ENCODE peak calls at places on chromosomes 11 and 22, in nine cellular contexts. B, F, V, W, E, G, C, Y and A are unnamed samples.

GRCh38 chr11:69615545-69616278 is 25.2 kb upstream of the CCND1 start:
- DNase-seq in B (no peak), F (no peak), V (no peak), W (no peak), E (no peak), G (no peak), C (no peak), Y (no peak), A (peak)

GRCh38 chr22:39364646-39365405 is 15.0 kb downstream of the SYNGR1 start:
- DNase-seq in B (no peak), F (no peak), V (no peak), W (no peak), E (no peak), G (no peak), C (no peak), Y (peak), A (peak)

GRCh38 chr22:49763138-49763537 is 64.5 kb downstream of the BRD1 start:
- DNase-seq in B (no peak), F (no peak), V (no peak), W (no peak), E (no peak), G (no peak), C (no peak), Y (no peak), A (no peak)

GRCh38 chr11:28009383-28009782 is 98.6 kb downstream of the KIF18A start:
- DNase-seq in B (no peak), F (no peak), V (no peak), W (no peak), E (peak), G (no peak), C (no peak), Y (peak), A (no peak)

GRCh38 chr11:68354181-68354872 is 41.9 kb downstream of the LRP5 start:
- DNase-seq in B (peak), F (peak), V (peak), W (peak), E (peak), G (peak), C (peak), Y (peak), A (peak)

GRCh38 chr22:22745225-22746060 is 101.0 kb downstream of the GGTLC2 start:
- DNase-seq in B (no peak), F (no peak), V (peak), W (no peak), E (peak), G (no peak), C (no peak), Y (peak), A (peak)

GRCh38 chr11:80727315-80727714 is 1286.5 kb upstream of the TENM4 start:
- DNase-seq in B (no peak), F (no peak), V (peak), W (no peak), E (peak), G (no peak), C (no peak), Y (no peak), A (peak)

GRCh38 chr11:78733031-78733430 is 158.4 kb upstream of the NARS2 start:
- DNase-seq in B (no peak), F (no peak), V (no peak), W (no peak), E (no peak), G (no peak), C (no peak), Y (peak), A (no peak)

GRCh38 chr11:64364911-64365310 is 5.9 kb downstream of the RPS6KA4 start:
- DNase-seq in B (no peak), F (no peak), V (no peak), W (no peak), E (no peak), G (no peak), C (no peak), Y (no peak), A (no peak)

GRCh38 chr11:97567801-97568200 is 1178.0 kb downstream of the JRKL start:
- DNase-seq in B (no peak), F (no peak), V (no peak), W (no peak), E (no peak), G (no peak), C (no peak), Y (no peak), A (no peak)

GRCh38 chr11:106695506-106695905 is 322.8 kb downstream of the GUCY1A2 start:
- DNase-seq in B (no peak), F (no peak), V (no peak), W (no peak), E (peak), G (no peak), C (no peak), Y (peak), A (no peak)

GRCh38 chr11:2316169-2316962 is 14.6 kb downstream of the TSPAN32 start:
- DNase-seq in B (no peak), F (peak), V (no peak), W (peak), E (no peak), G (no peak), C (no peak), Y (no peak), A (peak)

GRCh38 chr11:134514354-134514951 is 102.4 kb upstream of the B3GAT1 start:
- DNase-seq in B (no peak), F (peak), V (no peak), W (peak), E (no peak), G (no peak), C (no peak), Y (no peak), A (no peak)

GRCh38 chr11:130157111-130157510 is 2.5 kb upstream of the ST14 start:
- DNase-seq in B (no peak), F (no peak), V (no peak), W (no peak), E (no peak), G (no peak), C (no peak), Y (no peak), A (no peak)

GRCh38 chr11:126973051-126973450 is 27.5 kb downstream of the KIRREL3 start:
- DNase-seq in B (no peak), F (no peak), V (no peak), W (no peak), E (no peak), G (no peak), C (no peak), Y (no peak), A (no peak)

GRCh38 chr11:116742104-116742503 is 30.7 kb downstream of the BUD13 start:
- DNase-seq in B (no peak), F (no peak), V (no peak), W (no peak), E (peak), G (no peak), C (no peak), Y (no peak), A (no peak)

GRCh38 chr22:30266445-30267381 is at the start of gene OSM:
- DNase-seq in B (no peak), F (peak), V (peak), W (peak), E (no peak), G (no peak), C (peak), Y (no peak), A (no peak)

GRCh38 chr22:30263883-30264282 is 2.8 kb downstream of the OSM start:
- DNase-seq in B (no peak), F (no peak), V (no peak), W (no peak), E (no peak), G (no peak), C (no peak), Y (no peak), A (peak)

GRCh38 chr22:30265131-30265720 is 1.4 kb downstream of the OSM start:
- DNase-seq in B (no peak), F (no peak), V (no peak), W (no peak), E (no peak), G (no peak), C (no peak), Y (no peak), A (no peak)

GRCh38 chr22:30267382-30268302 is 991 bp upstream of the OSM start:
- DNase-seq in B (no peak), F (peak), V (no peak), W (no peak), E (no peak), G (no peak), C (no peak), Y (no peak), A (no peak)

DNA sequence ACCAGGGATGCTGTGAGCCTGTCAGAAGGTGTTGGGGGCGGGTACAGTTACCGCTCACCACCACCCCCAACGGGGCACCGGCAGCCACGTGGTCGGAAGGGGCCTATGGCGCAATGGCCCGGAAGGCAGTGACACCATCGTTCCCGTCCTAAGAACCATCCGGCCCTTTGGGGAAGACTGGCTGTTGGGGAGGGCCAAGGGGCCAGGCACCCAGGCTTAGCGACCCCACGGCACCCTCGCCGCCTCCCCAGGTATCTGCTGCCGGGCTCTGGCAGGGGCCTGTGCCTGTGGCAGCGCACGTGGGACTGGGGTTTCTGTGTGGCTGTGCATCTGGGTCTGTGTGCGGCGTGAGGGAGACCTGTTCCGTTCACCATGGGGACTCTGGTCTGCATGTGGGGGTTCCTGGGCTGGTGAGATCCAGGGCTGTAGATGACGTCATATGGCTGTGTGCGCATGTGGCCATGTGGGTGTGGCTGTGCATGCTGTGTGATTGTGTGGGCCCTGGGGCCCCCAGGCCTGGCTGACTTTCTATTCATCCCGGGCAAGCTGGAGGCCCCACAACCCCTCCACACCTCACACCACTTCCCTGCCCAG is 703 bp downstream of the OSM start:
- DNase-seq in B (no peak), F (peak), V (peak), W (peak), E (no peak), G (no peak), C (peak), Y (no peak), A (peak)
- H3K4me3 ChIP-seq in B (peak), F (peak), V (peak), W (peak), E (no peak), G (peak), C (no peak), Y (no peak), A (no peak)

DNA sequence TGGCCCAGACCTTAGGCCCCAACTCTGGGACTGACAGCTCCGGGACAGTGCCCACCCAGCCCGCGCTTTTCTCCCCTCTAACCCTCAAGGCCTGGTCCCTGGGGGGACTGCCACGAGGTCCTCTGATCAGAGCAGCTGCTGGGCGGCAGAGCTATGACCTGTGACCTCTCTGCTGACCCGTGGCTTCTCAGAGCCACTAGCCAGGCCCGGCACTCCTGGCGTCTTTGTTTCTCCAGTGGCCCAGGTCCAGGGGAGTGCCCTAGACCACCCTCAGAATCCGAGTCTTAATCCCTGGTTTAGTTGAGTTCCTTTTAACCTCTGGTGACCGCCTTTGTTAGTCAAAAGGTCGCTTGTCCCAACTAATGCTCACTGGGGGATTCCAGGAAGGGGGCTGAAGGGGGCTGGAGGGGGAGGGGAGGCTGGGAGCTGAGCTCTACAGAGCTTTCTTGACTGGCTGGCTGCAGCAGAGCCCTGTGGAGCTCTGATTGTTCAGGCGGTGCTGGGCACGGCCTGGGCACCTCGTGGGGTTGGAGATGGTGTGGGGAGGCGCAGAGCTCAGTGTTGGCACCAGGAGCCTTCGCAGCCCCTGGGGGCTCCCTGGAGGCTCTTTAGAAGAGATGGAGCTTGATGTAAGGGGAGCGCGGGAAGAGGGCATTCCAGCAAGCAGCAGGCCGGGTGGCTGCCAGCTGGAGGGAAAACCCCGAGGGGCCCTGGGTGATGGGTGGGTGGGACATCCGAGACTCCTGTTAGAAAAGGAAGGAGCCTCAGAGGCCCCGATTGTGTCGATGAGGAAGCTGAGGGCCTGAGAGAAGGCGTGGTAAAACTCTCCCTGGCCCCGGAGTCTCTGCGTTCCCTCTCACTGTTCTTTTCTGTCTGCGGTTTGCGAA is 1.4 kb downstream of the FBLN1 start:
- DNase-seq in B (no peak), F (peak), V (no peak), W (no peak), E (peak), G (no peak), C (no peak), Y (peak), A (peak)
- H3K4me3 ChIP-seq in B (peak), F (peak), V (peak), W (peak), E (peak), G (peak), C (peak), Y (peak), A (peak)

GRCh38 chr11:84924290-84924689 is 702.9 kb downstream of the DLG2 start:
- DNase-seq in B (no peak), F (no peak), V (no peak), W (no peak), E (no peak), G (no peak), C (no peak), Y (no peak), A (no peak)

GRCh38 chr11:84923489-84923888 is 703.7 kb downstream of the DLG2 start:
- DNase-seq in B (no peak), F (no peak), V (no peak), W (no peak), E (no peak), G (no peak), C (no peak), Y (no peak), A (no peak)

GRCh38 chr11:84922836-84923235 is 704.3 kb downstream of the DLG2 start:
- DNase-seq in B (no peak), F (no peak), V (peak), W (no peak), E (no peak), G (no peak), C (no peak), Y (no peak), A (no peak)

DNA sequence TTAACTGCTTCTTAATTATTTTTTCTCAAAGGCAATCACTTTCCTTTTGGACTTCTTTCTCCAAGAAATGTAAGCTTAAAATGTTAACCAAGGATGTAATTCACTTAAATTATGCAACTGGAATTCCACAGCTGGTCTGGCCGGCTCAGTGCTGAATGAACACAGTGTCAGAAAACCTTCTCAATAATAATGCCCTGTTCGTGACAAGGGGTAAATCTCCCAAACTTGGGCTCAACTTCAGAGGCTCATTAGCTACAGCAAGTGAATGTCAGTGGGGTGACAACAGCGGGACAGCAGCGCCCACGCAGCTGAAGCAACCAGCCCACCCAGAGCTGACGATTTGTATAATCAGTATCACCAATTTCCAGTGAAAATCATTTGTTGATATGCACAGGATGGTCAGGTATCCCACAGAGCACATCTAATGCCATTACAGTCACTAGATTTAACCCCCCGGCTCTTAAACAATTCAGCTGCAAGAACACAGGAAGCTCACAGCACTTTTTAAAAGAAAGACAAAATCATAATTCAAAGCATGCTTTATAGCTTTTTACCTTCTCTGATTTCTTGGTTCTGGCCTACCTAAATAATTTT is 704.8 kb downstream of the DLG2 start:
- DNase-seq in B (no peak), F (no peak), V (no peak), W (no peak), E (no peak), G (no peak), C (no peak), Y (peak), A (no peak)
- H3K4me3 ChIP-seq in B (peak), F (no peak), V (no peak), W (no peak), E (no peak), G (no peak), C (peak), Y (no peak), A (no peak)

GRCh38 chr22:17121235-17122195 is at the start of gene TMEM121B:
- DNase-seq in B (no peak), F (peak), V (no peak), W (peak), E (peak), G (peak), C (peak), Y (peak), A (peak)
- H3K4me3 ChIP-seq in B (peak), F (peak), V (peak), W (peak), E (peak), G (peak), C (peak), Y (peak), A (peak)

DNA sequence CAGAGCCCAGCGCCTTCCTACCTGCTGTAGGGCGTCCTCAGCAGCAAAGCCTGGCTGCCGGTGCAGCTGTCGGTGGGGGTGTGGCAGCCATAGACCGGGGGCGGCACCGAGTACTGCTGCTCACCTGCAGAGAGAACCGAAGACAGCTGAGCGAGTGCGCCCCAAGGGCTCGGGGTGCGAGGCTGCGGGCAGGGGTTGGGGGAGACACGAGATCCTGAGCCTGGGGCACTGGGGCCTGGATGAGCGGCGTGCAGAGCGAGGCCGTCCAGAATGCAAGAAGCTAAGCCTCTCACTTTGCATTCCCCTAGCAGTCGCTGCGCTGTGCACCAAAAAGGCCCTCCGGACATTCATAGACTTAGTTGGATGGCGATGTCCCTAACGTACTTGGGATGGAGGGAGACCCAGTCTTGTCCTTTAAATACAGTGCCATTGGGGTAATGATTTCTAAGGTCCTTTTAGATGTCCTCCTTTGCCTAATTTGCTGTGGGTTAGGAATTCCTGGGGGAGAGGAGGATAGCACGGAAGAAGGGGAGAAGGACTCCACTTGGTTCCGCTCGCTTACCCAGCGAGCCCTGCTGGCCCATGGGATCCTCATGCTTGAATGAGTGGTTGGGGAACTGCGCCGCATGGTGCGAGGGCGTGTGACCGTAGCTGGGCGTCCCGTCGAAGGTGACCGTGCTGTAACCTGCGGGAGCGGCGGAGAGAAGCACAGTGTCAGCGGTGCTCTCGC is 7.2 kb downstream of the WT1 start:
- DNase-seq in B (no peak), F (no peak), V (no peak), W (no peak), E (no peak), G (no peak), C (no peak), Y (no peak), A (peak)
- H3K4me3 ChIP-seq in B (no peak), F (no peak), V (no peak), W (no peak), E (no peak), G (no peak), C (no peak), Y (no peak), A (no peak)

GRCh38 chr11:15816996-15817395 is 539.4 kb downstream of the SOX6 start:
- DNase-seq in B (no peak), F (no peak), V (no peak), W (no peak), E (no peak), G (no peak), C (no peak), Y (no peak), A (no peak)
- H3K4me3 ChIP-seq in B (peak), F (no peak), V (no peak), W (no peak), E (no peak), G (no peak), C (no peak), Y (no peak), A (no peak)